ENCODE peak calls at places on chromosomes 3 and 15, in ten cellular contexts. A, Q, L, Z, E, N, O, J, W and K are unnamed samples.

GRCh38 chr3:20575153-20575552 is 389.1 kb upstream of the SGO1 start:
- DNase-seq in Q (no peak), E (no peak), Z (no peak), W (peak), J (no peak), O (no peak), L (no peak), N (no peak), A (no peak), K (no peak)

GRCh38 chr3:185424435-185424834 is 61.5 kb downstream of the MAP3K13 start:
- DNase-seq in Z (no peak), A (no peak), L (no peak), N (no peak), Q (no peak), O (no peak), W (no peak), J (no peak), E (no peak), K (no peak)

GRCh38 chr3:9066775-9067174 is 103.5 kb upstream of the RAD18 start:
- DNase-seq in O (no peak), E (no peak), J (no peak), W (no peak), L (no peak), Q (no peak), N (no peak), Z (no peak), A (no peak), K (no peak)

GRCh38 chr15:42156266-42156922 is at the start of gene PLA2G4F:
- DNase-seq in W (no peak), Z (no peak), L (no peak), Q (no peak), A (no peak), N (no peak), E (no peak), O (no peak), J (peak), K (no peak)

GRCh38 chr3:115758076-115758763 is 134.9 kb downstream of the GAP43 start:
- DNase-seq in Z (no peak), Q (peak), J (peak), A (no peak), N (no peak), L (no peak), O (no peak), W (no peak), E (no peak), K (no peak)

GRCh38 chr3:32383136-32383711 is 8.4 kb upstream of the CMTM7 start:
- DNase-seq in Z (no peak), A (no peak), J (no peak), O (no peak), L (no peak), Q (no peak), E (no peak), N (no peak), W (no peak), K (no peak)

GRCh38 chr3:8885806-8886205 is 77.5 kb downstream of the RAD18 start:
- DNase-seq in J (no peak), O (no peak), N (no peak), Z (no peak), Q (no peak), E (no peak), A (no peak), L (no peak), W (no peak), K (no peak)

GRCh38 chr15:25534293-25534692 is 95.5 kb upstream of the UBE3A start:
- DNase-seq in Z (no peak), O (no peak), N (no peak), E (no peak), J (no peak), Q (no peak), A (no peak), W (no peak), L (no peak), K (no peak)

GRCh38 chr15:95410757-95411156 is 919.7 kb upstream of the NR2F2 start:
- DNase-seq in L (no peak), E (no peak), Q (no peak), O (no peak), W (no peak), A (no peak), J (no peak), Z (no peak), N (no peak), K (peak)

GRCh38 chr3:48926425-48927392 is 8.1 kb downstream of the ARIH2 start:
- DNase-seq in Q (no peak), N (no peak), L (no peak), A (no peak), Z (no peak), W (no peak), O (no peak), J (no peak), E (no peak), K (no peak)

GRCh38 chr3:183884437-183885296 is at the start of gene PARL:
- DNase-seq in Q (peak), N (peak), A (peak), W (peak), E (peak), L (peak), O (peak), J (peak), Z (peak), K (peak)

GRCh38 chr3:94433811-94434210 is 370.9 kb downstream of the NSUN3 start:
- DNase-seq in A (no peak), Z (no peak), N (no peak), O (no peak), E (no peak), W (no peak), Q (no peak), J (no peak), L (no peak), K (peak)

GRCh38 chr3:185680216-185680615 is 94.1 kb downstream of the SENP2 start:
- DNase-seq in O (no peak), L (no peak), J (no peak), E (no peak), Z (no peak), A (no peak), Q (no peak), W (no peak), N (no peak), K (no peak)

GRCh38 chr15:74821091-74821789 is 5.2 kb upstream of the CPLX3 start:
- DNase-seq in W (no peak), L (no peak), O (peak), J (no peak), Q (no peak), E (no peak), Z (no peak), N (peak), A (no peak), K (no peak)

GRCh38 chr15:95887666-95888480 is 442.6 kb upstream of the NR2F2 start:
- DNase-seq in W (no peak), N (no peak), Z (no peak), E (no peak), O (no peak), J (no peak), A (no peak), L (no peak), Q (no peak), K (peak)

GRCh38 chr15:52695146-52695545 is 16.0 kb upstream of the ATOSA start:
- DNase-seq in A (no peak), Q (no peak), N (no peak), L (no peak), W (no peak), Z (no peak), O (no peak), J (no peak), E (no peak), K (no peak)

GRCh38 chr3:133097214-133097613 is 59.0 kb downstream of the TMEM108 start:
- DNase-seq in Z (no peak), A (no peak), O (no peak), J (peak), Q (peak), N (peak), L (no peak), W (no peak), E (no peak), K (no peak)

GRCh38 chr3:115784739-115785571 is 161.6 kb downstream of the GAP43 start:
- DNase-seq in L (no peak), N (peak), O (no peak), Q (no peak), W (peak), Z (no peak), J (peak), E (no peak), A (no peak), K (peak)

GRCh38 chr3:132907293-132907692 is 130.9 kb upstream of the TMEM108 start:
- DNase-seq in A (no peak), E (no peak), W (no peak), Q (no peak), Z (no peak), N (no peak), J (no peak), O (no peak), L (no peak), K (no peak)

GRCh38 chr3:143443851-143444331 is 324.3 kb downstream of the CHST2 start:
- DNase-seq in E (no peak), A (peak), L (no peak), N (no peak), Q (peak), Z (no peak), O (peak), J (no peak), W (peak), K (peak)

GRCh38 chr3:143222505-143222904 is 102.9 kb downstream of the CHST2 start:
- DNase-seq in L (no peak), E (no peak), A (no peak), J (no peak), O (peak), Q (no peak), Z (no peak), W (no peak), N (no peak), K (no peak)

GRCh38 chr15:93080451-93080850 is 8.6 kb downstream of the RGMA start:
- DNase-seq in E (no peak), A (no peak), L (no peak), O (no peak), Q (no peak), J (no peak), W (no peak), Z (no peak), N (no peak), K (no peak)

GRCh38 chr15:69493406-69493805 is 40.8 kb downstream of the RPLP1 start:
- DNase-seq in E (no peak), J (no peak), L (no peak), N (no peak), W (no peak), Q (no peak), O (no peak), Z (no peak), A (no peak), K (no peak)

GRCh38 chr3:98596902-98597500 is 3.6 kb upstream of the CPOX start:
- DNase-seq in Z (no peak), O (peak), Q (no peak), E (no peak), L (no peak), N (peak), A (peak), W (no peak), J (no peak), K (peak)

GRCh38 chr3:120983841-120984240 is 75.8 kb downstream of the STXBP5L start:
- DNase-seq in A (no peak), Q (no peak), N (no peak), J (no peak), O (no peak), W (no peak), E (no peak), L (no peak), Z (no peak), K (no peak)